ENCODE peak calls at places on chromosomes 12 and 14, in nine cellular contexts. One of them, this sample, is unnamed.

GRCh38 chr12:57243521-57244305 is 7.3 kb downstream of the STAC3 start:
- DNase-seq in HepG2: peak
- DNase-seq in left ventricle myocardium inferior: peak
- DNase-seq in RWPE1: peak
- DNase-seq in AG04450: no peak
- DNase-seq in dorsolateral prefrontal cortex: peak
- DNase-seq in small intestine: peak
- DNase-seq in CD8-positive, alpha-beta memory T cell: peak
- DNase-seq in tibial nerve: no peak
- DNase-seq in this sample: peak

GRCh38 chr14:34502826-34503225 is 36.7 kb downstream of the EAPP start:
- DNase-seq in left ventricle myocardium inferior: no peak
- DNase-seq in small intestine: no peak
- DNase-seq in CD8-positive, alpha-beta memory T cell: no peak
- DNase-seq in RWPE1: no peak
- DNase-seq in HepG2: no peak
- DNase-seq in tibial nerve: no peak
- DNase-seq in AG04450: no peak
- DNase-seq in dorsolateral prefrontal cortex: no peak
- DNase-seq in this sample: no peak

GRCh38 chr12:95629392-95629791 is 78.1 kb upstream of the USP44 start:
- DNase-seq in HepG2: no peak
- DNase-seq in RWPE1: no peak
- DNase-seq in AG04450: no peak
- DNase-seq in dorsolateral prefrontal cortex: no peak
- DNase-seq in tibial nerve: no peak
- DNase-seq in left ventricle myocardium inferior: no peak
- DNase-seq in small intestine: no peak
- DNase-seq in CD8-positive, alpha-beta memory T cell: no peak
- DNase-seq in this sample: no peak

GRCh38 chr12:92408072-92408900 is 262.6 kb upstream of the BTG1 start:
- DNase-seq in CD8-positive, alpha-beta memory T cell: peak
- DNase-seq in left ventricle myocardium inferior: no peak
- DNase-seq in RWPE1: peak
- DNase-seq in HepG2: peak
- DNase-seq in tibial nerve: no peak
- DNase-seq in AG04450: no peak
- DNase-seq in small intestine: peak
- DNase-seq in dorsolateral prefrontal cortex: no peak
- DNase-seq in this sample: no peak

GRCh38 chr12:68222336-68222735 is 3.3 kb downstream of the IL26 start:
- DNase-seq in RWPE1: peak
- DNase-seq in dorsolateral prefrontal cortex: no peak
- DNase-seq in CD8-positive, alpha-beta memory T cell: no peak
- DNase-seq in HepG2: no peak
- DNase-seq in AG04450: no peak
- DNase-seq in left ventricle myocardium inferior: no peak
- DNase-seq in tibial nerve: no peak
- DNase-seq in small intestine: no peak
- DNase-seq in this sample: no peak

GRCh38 chr14:24789277-24789832 is 155.4 kb upstream of the GZMB start:
- DNase-seq in dorsolateral prefrontal cortex: no peak
- DNase-seq in HepG2: no peak
- DNase-seq in small intestine: no peak
- DNase-seq in CD8-positive, alpha-beta memory T cell: no peak
- DNase-seq in RWPE1: no peak
- DNase-seq in tibial nerve: no peak
- DNase-seq in AG04450: no peak
- DNase-seq in left ventricle myocardium inferior: no peak
- DNase-seq in this sample: no peak

GRCh38 chr14:56196274-56196673 is 78.1 kb downstream of the PELI2 start:
- DNase-seq in small intestine: no peak
- DNase-seq in AG04450: peak
- DNase-seq in tibial nerve: no peak
- DNase-seq in RWPE1: no peak
- DNase-seq in left ventricle myocardium inferior: no peak
- DNase-seq in HepG2: no peak
- DNase-seq in CD8-positive, alpha-beta memory T cell: no peak
- DNase-seq in dorsolateral prefrontal cortex: no peak
- DNase-seq in this sample: no peak

GRCh38 chr12:108850854-108851573 is 6.4 kb downstream of the SSH1 start:
- DNase-seq in AG04450: no peak
- DNase-seq in RWPE1: no peak
- DNase-seq in dorsolateral prefrontal cortex: no peak
- DNase-seq in CD8-positive, alpha-beta memory T cell: no peak
- DNase-seq in HepG2: no peak
- DNase-seq in left ventricle myocardium inferior: peak
- DNase-seq in tibial nerve: no peak
- DNase-seq in small intestine: no peak
- DNase-seq in this sample: peak

GRCh38 chr14:64722842-64723447 is 18.7 kb downstream of the PLEKHG3 start:
- DNase-seq in AG04450: no peak
- DNase-seq in tibial nerve: no peak
- DNase-seq in HepG2: no peak
- DNase-seq in RWPE1: peak
- DNase-seq in small intestine: no peak
- DNase-seq in left ventricle myocardium inferior: no peak
- DNase-seq in CD8-positive, alpha-beta memory T cell: no peak
- DNase-seq in dorsolateral prefrontal cortex: no peak
- DNase-seq in this sample: no peak

GRCh38 chr12:34406996-34407300 is 384.7 kb downstream of the ALG10 start:
- DNase-seq in CD8-positive, alpha-beta memory T cell: no peak
- DNase-seq in dorsolateral prefrontal cortex: peak
- DNase-seq in small intestine: no peak
- DNase-seq in left ventricle myocardium inferior: no peak
- DNase-seq in AG04450: no peak
- DNase-seq in HepG2: no peak
- DNase-seq in tibial nerve: peak
- DNase-seq in RWPE1: no peak
- DNase-seq in this sample: no peak

GRCh38 chr12:4867384-4867783 is 42.3 kb upstream of the KCNA1 start:
- DNase-seq in tibial nerve: no peak
- DNase-seq in left ventricle myocardium inferior: no peak
- DNase-seq in RWPE1: no peak
- DNase-seq in CD8-positive, alpha-beta memory T cell: no peak
- DNase-seq in small intestine: no peak
- DNase-seq in AG04450: no peak
- DNase-seq in dorsolateral prefrontal cortex: no peak
- DNase-seq in HepG2: no peak
- DNase-seq in this sample: no peak

DNA sequence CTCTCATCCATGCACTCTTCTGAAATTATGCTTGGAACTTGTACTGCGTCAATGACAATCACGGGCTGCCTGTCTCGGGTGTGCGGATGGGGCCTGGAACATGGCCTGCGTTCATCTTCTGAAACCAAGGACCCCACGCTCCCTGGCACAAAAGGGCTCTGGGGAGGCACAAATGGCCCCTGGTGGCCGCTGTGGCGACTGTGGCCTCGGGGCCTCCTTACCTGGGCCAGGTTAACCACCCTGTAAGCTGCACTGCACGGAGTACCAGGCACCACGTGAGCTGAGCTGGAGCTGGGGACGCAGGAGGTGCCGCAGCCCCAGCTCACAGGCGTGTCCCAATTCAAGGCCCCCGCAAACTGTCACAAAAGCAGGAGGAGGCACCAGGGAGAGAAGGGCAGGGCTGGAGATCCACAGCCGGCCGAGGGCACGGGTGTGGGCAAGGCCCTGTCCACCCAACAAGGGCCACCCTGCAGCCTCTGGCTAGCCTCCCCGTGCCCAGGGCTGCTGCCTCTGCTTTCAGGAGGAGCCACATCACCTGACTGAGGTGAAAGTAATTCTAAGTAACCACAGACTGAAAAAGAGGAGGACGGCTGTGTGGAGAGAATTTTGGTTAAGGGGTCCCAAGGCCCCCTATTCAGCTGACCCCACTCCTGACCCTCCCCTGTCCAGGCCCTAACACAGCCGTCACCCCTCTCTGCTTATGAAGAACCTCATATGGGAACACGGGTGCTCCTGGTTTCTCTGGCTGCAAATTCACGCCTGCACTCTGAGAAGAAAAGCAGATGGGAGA is 61.1 kb upstream of the GALNT9 start:
- DNase-seq in HepG2: no peak
- DNase-seq in RWPE1: no peak
- DNase-seq in CD8-positive, alpha-beta memory T cell: no peak
- DNase-seq in small intestine: no peak
- DNase-seq in tibial nerve: no peak
- DNase-seq in left ventricle myocardium inferior: no peak
- DNase-seq in AG04450: no peak
- DNase-seq in dorsolateral prefrontal cortex: no peak
- DNase-seq in this sample: no peak
- H3K27ac ChIP-seq in HepG2: no peak
- H3K27ac ChIP-seq in RWPE1: no peak
- H3K27ac ChIP-seq in CD8-positive, alpha-beta memory T cell: no peak
- H3K27ac ChIP-seq in small intestine: no peak
- H3K27ac ChIP-seq in tibial nerve: no peak
- H3K27ac ChIP-seq in left ventricle myocardium inferior: no peak
- H3K27ac ChIP-seq in AG04450: no peak
- H3K27ac ChIP-seq in dorsolateral prefrontal cortex: no peak
- H3K27ac ChIP-seq in this sample: no peak

GRCh38 chr12:12115531-12115930 is 44.8 kb downstream of the BCL2L14 start:
- DNase-seq in small intestine: no peak
- DNase-seq in RWPE1: no peak
- DNase-seq in left ventricle myocardium inferior: no peak
- DNase-seq in dorsolateral prefrontal cortex: no peak
- DNase-seq in HepG2: no peak
- DNase-seq in tibial nerve: no peak
- DNase-seq in AG04450: no peak
- DNase-seq in CD8-positive, alpha-beta memory T cell: no peak
- DNase-seq in this sample: no peak
- H3K27ac ChIP-seq in small intestine: no peak
- H3K27ac ChIP-seq in RWPE1: no peak
- H3K27ac ChIP-seq in left ventricle myocardium inferior: no peak
- H3K27ac ChIP-seq in dorsolateral prefrontal cortex: peak
- H3K27ac ChIP-seq in HepG2: no peak
- H3K27ac ChIP-seq in tibial nerve: no peak
- H3K27ac ChIP-seq in AG04450: no peak
- H3K27ac ChIP-seq in CD8-positive, alpha-beta memory T cell: no peak
- H3K27ac ChIP-seq in this sample: no peak

GRCh38 chr14:75648066-75648838 is 12.4 kb downstream of the ERG28 start:
- DNase-seq in CD8-positive, alpha-beta memory T cell: no peak
- DNase-seq in dorsolateral prefrontal cortex: no peak
- DNase-seq in tibial nerve: peak
- DNase-seq in AG04450: peak
- DNase-seq in small intestine: no peak
- DNase-seq in RWPE1: peak
- DNase-seq in HepG2: peak
- DNase-seq in left ventricle myocardium inferior: peak
- DNase-seq in this sample: no peak
- H3K27ac ChIP-seq in CD8-positive, alpha-beta memory T cell: no peak
- H3K27ac ChIP-seq in dorsolateral prefrontal cortex: peak
- H3K27ac ChIP-seq in tibial nerve: peak
- H3K27ac ChIP-seq in AG04450: peak
- H3K27ac ChIP-seq in small intestine: no peak
- H3K27ac ChIP-seq in RWPE1: peak
- H3K27ac ChIP-seq in HepG2: peak
- H3K27ac ChIP-seq in left ventricle myocardium inferior: peak
- H3K27ac ChIP-seq in this sample: no peak

GRCh38 chr14:50312734-50313054 is 570 bp downstream of the DMAC2L start:
- DNase-seq in RWPE1: no peak
- DNase-seq in HepG2: peak
- DNase-seq in left ventricle myocardium inferior: no peak
- DNase-seq in dorsolateral prefrontal cortex: no peak
- DNase-seq in CD8-positive, alpha-beta memory T cell: no peak
- DNase-seq in tibial nerve: no peak
- DNase-seq in AG04450: no peak
- DNase-seq in small intestine: no peak
- DNase-seq in this sample: no peak
- H3K27ac ChIP-seq in RWPE1: peak
- H3K27ac ChIP-seq in HepG2: peak
- H3K27ac ChIP-seq in left ventricle myocardium inferior: peak
- H3K27ac ChIP-seq in dorsolateral prefrontal cortex: peak
- H3K27ac ChIP-seq in CD8-positive, alpha-beta memory T cell: peak
- H3K27ac ChIP-seq in tibial nerve: peak
- H3K27ac ChIP-seq in AG04450: peak
- H3K27ac ChIP-seq in small intestine: peak
- H3K27ac ChIP-seq in this sample: peak

DNA sequence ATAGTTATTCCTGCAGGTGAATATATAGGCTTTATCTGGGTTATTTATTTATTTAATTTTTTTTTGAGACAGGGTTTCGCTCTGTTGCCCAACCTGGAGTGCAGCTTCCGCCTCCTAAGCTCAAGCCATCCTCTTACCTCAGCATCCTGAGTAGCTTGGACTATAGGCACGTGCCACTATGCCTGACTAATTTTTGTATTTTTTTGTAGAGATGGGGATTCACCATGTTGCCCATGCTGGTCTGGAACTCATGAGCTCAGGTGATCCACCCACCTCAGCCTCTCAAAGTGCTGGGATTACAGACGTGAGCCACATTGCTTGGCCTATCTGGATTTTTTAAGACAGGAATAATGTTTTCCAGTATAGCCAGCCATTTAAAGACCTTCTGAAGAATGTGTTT is 2.0 kb downstream of the RAN start:
- DNase-seq in RWPE1: no peak
- DNase-seq in left ventricle myocardium inferior: no peak
- DNase-seq in AG04450: no peak
- DNase-seq in HepG2: no peak
- DNase-seq in CD8-positive, alpha-beta memory T cell: no peak
- DNase-seq in tibial nerve: no peak
- DNase-seq in small intestine: no peak
- DNase-seq in dorsolateral prefrontal cortex: no peak
- DNase-seq in this sample: no peak
- H3K27ac ChIP-seq in RWPE1: no peak
- H3K27ac ChIP-seq in left ventricle myocardium inferior: no peak
- H3K27ac ChIP-seq in AG04450: no peak
- H3K27ac ChIP-seq in HepG2: no peak
- H3K27ac ChIP-seq in CD8-positive, alpha-beta memory T cell: no peak
- H3K27ac ChIP-seq in tibial nerve: peak
- H3K27ac ChIP-seq in small intestine: no peak
- H3K27ac ChIP-seq in dorsolateral prefrontal cortex: no peak
- H3K27ac ChIP-seq in this sample: no peak

This sample was measured in substantia nigra.